ENCODE peak calls at places on chromosome 22, in seven cellular contexts. E, X, R, Z, J, Q and M are unnamed samples.

GRCh38 chr22:25153961-25154685 is 45.5 kb upstream of the CRYBB3 start:
- DNase-seq in E (peak), X (peak), R (no peak), Z (no peak), J (no peak), Q (peak), M (peak)

GRCh38 chr22:39223091-39223710 is 21.6 kb downstream of the PDGFB start:
- DNase-seq in E (no peak), X (no peak), R (peak), Z (no peak), J (no peak), Q (no peak), M (no peak)

GRCh38 chr22:21012446-21013407 is 2.2 kb upstream of the P2RX6 start:
- DNase-seq in E (no peak), X (no peak), R (no peak), Z (no peak), J (no peak), Q (no peak), M (no peak)

GRCh38 chr22:38853149-38853548 is 9.3 kb upstream of the NPTXR start:
- DNase-seq in E (no peak), X (no peak), R (no peak), Z (no peak), J (no peak), Q (no peak), M (no peak)

GRCh38 chr22:22093743-22094142 is 111.2 kb upstream of the TOP3B start:
- DNase-seq in E (no peak), X (no peak), R (no peak), Z (no peak), J (no peak), Q (no peak), M (no peak)

GRCh38 chr22:42388130-42388797 is 43.9 kb downstream of the NFAM1 start:
- DNase-seq in E (no peak), X (peak), R (peak), Z (no peak), J (no peak), Q (no peak), M (no peak)

GRCh38 chr22:46070215-46070721 is 80.1 kb upstream of the PPARA start:
- DNase-seq in E (peak), X (peak), R (peak), Z (peak), J (no peak), Q (no peak), M (peak)

GRCh38 chr22:50293441-50294318 is 13.8 kb downstream of the PLXNB2 start:
- DNase-seq in E (peak), X (peak), R (no peak), Z (peak), J (no peak), Q (no peak), M (peak)

GRCh38 chr22:17772963-17773605 is 1.2 kb downstream of the BID start:
- DNase-seq in E (no peak), X (peak), R (peak), Z (peak), J (no peak), Q (no peak), M (peak)

GRCh38 chr22:41050873-41051272 is 41.5 kb upstream of the EP300 start:
- DNase-seq in E (peak), X (peak), R (no peak), Z (no peak), J (no peak), Q (no peak), M (no peak)
- TF ChIP-seq CTCF in E (no peak), X (peak), R (no peak), Z (no peak), J (no peak), Q (no peak), M (no peak)

DNA sequence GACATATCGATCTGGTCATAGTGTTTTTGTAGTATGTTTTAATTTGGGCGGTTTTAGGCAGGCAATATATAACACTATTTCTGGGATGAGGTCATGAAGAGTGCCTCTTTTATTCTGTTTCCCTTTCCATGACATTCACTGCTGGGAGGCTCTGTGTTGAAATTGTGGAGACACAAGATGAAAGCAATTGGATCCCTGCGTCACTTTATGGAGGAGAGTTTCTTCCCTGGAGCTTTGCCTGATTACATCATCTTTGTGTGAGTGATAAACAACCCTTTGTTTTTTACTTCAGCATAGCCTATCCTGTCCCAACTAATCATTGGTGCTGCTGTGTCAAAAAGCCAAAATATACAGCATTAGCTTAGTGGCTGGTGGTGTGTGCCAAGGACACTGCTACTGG is 48.6 kb downstream of the PARVG start:
- DNase-seq in E (no peak), X (no peak), R (no peak), Z (no peak), J (no peak), Q (no peak), M (no peak)
- TF ChIP-seq CTCF in E (no peak), X (no peak), R (no peak), Z (no peak), J (no peak), Q (no peak), M (no peak)

GRCh38 chr22:37225481-37225880 is 13.2 kb upstream of the SSTR3 start:
- DNase-seq in E (no peak), X (peak), R (no peak), Z (peak), J (no peak), Q (no peak), M (no peak)
- TF ChIP-seq CTCF in E (no peak), X (peak), R (no peak), Z (peak), J (peak), Q (peak), M (no peak)

GRCh38 chr22:33013051-33013450 is 45.1 kb downstream of the SYN3 start:
- DNase-seq in E (no peak), X (no peak), R (no peak), Z (no peak), J (no peak), Q (no peak), M (no peak)
- TF ChIP-seq CTCF in E (no peak), X (no peak), R (no peak), Z (peak), J (no peak), Q (no peak), M (no peak)

DNA sequence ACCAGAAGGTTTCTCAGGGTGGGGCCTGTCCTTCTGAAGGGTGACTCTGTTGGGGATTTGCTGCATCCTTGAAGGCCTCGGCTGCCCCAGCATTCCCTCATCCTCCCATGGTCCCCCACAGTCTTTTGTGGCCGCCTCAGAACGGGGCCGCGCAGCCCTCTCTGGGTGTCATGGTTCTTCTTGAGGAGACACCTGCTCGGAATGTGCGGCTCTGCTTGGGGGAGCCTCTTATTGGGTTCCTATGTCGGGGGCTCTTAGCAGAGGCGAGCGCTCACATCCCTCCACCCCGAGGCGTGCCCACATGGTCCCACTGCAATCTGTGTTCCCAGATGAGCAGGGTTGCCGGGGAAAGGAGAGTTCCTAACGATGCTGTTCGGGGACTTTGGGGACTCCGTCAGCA is 1008.4 kb downstream of the BRD1 start:
- DNase-seq in E (no peak), X (no peak), R (no peak), Z (no peak), J (no peak), Q (no peak), M (no peak)
- TF ChIP-seq CTCF in E (no peak), X (no peak), R (no peak), Z (no peak), J (no peak), Q (no peak), M (no peak)

DNA sequence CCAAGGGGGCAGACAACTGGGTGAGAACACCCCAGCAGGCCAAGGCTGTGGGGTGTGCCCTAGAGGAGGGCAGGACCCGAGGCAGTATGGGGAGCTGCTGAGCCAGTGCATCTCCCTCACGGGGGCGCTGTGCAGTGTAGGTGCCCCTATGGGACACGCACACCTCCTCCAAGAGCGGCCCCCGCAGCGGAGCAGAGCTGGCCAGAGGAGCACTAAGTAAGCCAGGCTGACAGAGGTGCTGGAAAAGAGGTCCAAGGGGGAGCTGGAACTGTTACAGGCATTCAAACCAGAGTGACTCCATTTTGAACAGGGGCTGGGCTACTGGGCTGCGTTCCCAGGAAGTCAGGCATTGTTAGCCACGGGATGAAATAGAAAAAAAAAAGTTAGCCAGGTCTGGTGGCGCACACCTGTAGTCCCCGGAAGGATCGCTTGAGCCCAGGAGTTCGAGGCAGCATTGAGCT is 41.8 kb downstream of the TST start:
- DNase-seq in E (peak), X (peak), R (peak), Z (peak), J (peak), Q (no peak), M (peak)
- TF ChIP-seq CTCF in E (peak), X (peak), R (no peak), Z (peak), J (peak), Q (peak), M (no peak)